ENCODE peak calls at places on chromosomes 11 and 22, in four cellular contexts. E, K, P and U are unnamed samples.

GRCh38 chr22:50544746-50545253 is 899 bp upstream of the KLHDC7B start:
- DNase-seq in K (no peak), E (no peak), P (no peak), U (no peak)

GRCh38 chr11:79018371-79018849 is 422.4 kb downstream of the TENM4 start:
- DNase-seq in K (no peak), E (no peak), P (no peak), U (no peak)

GRCh38 chr11:126433244-126433846 is 77.9 kb downstream of the ST3GAL4 start:
- DNase-seq in K (no peak), P (no peak), E (no peak), U (no peak)

GRCh38 chr22:45684169-45684568 is 12.5 kb downstream of the ATXN10 start:
- DNase-seq in K (no peak), P (no peak), E (no peak), U (no peak)

GRCh38 chr22:30955153-30955552 is 13.4 kb downstream of the MORC2 start:
- DNase-seq in K (no peak), P (no peak), E (no peak), U (no peak)

GRCh38 chr11:100689141-100689540 is 2.1 kb downstream of the ARHGAP42 start:
- DNase-seq in E (no peak), K (no peak), P (no peak), U (no peak)

GRCh38 chr11:40337118-40337517 is 1122.3 kb downstream of the LRRC4C start:
- DNase-seq in E (no peak), P (no peak), K (no peak), U (no peak)

GRCh38 chr11:76230392-76230791 is 24.1 kb upstream of the WNT11 start:
- DNase-seq in E (no peak), K (no peak), P (no peak), U (no peak)

GRCh38 chr11:130478204-130478701 is 29.8 kb downstream of the ADAMTS15 start:
- DNase-seq in E (no peak), P (no peak), K (no peak), U (peak; percentile 71)

GRCh38 chr11:119727523-119728081 is 1.4 kb downstream of the NECTIN1 start:
- DNase-seq in K (peak; percentile 47), E (no peak), P (peak; percentile 39), U (peak; percentile 51)

GRCh38 chr11:1570001-1570453 is 2.0 kb downstream of the DUSP8 start:
- DNase-seq in P (no peak), E (peak; percentile 25), K (no peak), U (no peak)

GRCh38 chr11:33994937-33995336 is 56.6 kb upstream of the CAPRIN1 start:
- DNase-seq in K (no peak), E (no peak), P (no peak), U (no peak)

GRCh38 chr22:46758098-46758497 is 4.4 kb upstream of the TBC1D22A start:
- DNase-seq in P (no peak), E (no peak), K (no peak), U (no peak)
- TF ChIP-seq NR3C1 in P (no peak), E (no peak), K (no peak), U (no peak)

GRCh38 chr11:61333638-61334433 is 808 bp downstream of the TKFC start:
- DNase-seq in P (no peak), K (no peak), E (no peak), U (no peak)

GRCh38 chr11:61335355-61335710 is 2.3 kb downstream of the TKFC start:
- DNase-seq in E (no peak), P (no peak), K (no peak), U (no peak)

GRCh38 chr11:61336171-61336935 is 3.3 kb downstream of the TKFC start:
- DNase-seq in P (peak; percentile 84), E (peak; percentile 76), K (peak; percentile 86), U (peak; percentile 83)

GRCh38 chr11:61332823-61333637 is at the start of the genes DDB1 and TKFC:
- DNase-seq in K (peak; percentile 99), E (peak; percentile 89), P (peak; percentile 94), U (peak; percentile 91)

DNA sequence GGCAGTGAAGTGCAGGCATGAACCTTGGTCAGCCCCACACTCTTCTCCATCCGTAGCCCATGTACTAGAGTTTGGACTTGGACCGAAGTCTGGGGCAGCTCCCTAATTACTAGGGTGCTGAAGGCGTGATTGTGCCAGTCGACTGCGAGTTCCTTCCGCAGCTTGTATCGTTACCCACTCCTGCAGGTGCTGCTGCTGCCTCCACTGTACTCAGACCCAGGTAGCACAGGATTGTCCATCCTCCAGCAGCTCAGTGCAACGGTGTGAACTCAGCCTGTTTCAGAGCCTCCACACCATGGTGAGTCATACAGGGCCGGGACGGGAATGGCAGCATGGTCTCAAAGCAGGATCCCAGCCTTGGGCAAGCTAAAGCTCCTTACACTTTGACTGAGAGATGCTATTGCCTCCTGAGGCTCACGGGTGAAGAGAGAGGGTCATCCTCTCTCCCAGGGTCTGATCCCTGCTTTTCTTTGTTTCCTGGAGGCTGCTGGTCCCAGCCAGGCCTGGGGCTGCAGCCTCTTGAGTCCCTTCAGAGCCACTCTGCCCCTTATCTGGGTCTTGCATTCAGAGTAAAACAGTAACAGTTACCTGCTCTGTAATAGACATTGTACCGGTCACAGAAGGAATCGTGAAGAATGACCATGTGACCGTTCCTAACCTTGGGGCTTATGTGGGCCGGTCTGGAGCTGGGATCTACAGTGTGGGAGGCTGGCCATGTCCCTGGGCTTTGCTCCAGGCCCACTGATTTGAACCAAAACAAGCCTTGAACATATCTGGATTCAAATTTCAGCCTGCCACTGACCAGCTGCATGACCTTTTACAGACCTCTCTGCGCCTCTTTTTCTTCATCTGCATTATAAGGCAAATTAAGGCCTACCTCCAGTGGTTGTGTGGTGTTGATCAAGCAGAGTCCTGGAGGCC is 1.7 kb downstream of the TKFC start:
- DNase-seq in P (no peak), K (no peak), E (peak; percentile 65), U (no peak)
- TF ChIP-seq NR3C1 in P (no peak), K (no peak), E (no peak), U (no peak)

DNA sequence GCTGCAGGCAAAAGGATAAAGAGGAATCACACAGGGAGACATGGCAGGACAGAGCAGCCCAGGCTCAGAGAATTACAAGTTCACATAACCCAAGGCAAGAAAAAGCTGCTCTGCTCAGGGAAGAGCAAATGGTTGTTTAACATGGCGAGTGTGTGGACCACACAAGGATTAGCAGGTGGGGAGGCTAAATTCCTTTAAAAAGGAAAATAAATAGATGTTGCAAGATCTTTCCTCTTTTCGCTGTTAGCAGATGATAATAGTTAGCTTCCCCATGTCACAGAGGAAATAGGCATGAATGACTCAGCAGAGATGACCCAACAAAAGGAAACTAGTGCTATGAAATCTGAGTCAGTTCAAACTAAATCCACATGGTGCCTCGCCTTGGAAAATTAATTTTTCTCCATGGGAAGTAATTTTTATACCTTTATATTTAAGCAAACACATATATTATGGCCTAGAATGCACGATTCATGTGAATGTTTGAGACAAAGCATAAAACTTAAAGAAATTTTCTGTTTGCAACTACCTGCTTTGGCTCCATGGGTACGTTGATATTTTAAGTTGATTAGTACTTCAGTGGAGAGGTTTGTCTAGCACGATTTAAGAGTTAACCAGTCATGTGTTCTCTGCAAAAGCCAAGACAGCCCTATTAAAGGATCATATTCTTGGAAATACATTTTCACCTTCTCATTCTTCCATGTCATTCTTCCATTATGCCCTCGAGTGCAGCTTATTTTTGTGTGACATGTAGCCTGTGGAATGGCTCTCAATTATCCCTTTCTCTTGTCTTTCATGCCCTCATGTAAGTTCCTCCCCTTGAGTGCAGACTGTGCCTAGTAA is 38.5 kb upstream of the FJX1 start:
- DNase-seq in P (peak; percentile 14), K (no peak), E (peak; percentile 62), U (peak; percentile 69)
- TF ChIP-seq NR3C1 in P (no peak), K (no peak), E (no peak), U (no peak)

DNA sequence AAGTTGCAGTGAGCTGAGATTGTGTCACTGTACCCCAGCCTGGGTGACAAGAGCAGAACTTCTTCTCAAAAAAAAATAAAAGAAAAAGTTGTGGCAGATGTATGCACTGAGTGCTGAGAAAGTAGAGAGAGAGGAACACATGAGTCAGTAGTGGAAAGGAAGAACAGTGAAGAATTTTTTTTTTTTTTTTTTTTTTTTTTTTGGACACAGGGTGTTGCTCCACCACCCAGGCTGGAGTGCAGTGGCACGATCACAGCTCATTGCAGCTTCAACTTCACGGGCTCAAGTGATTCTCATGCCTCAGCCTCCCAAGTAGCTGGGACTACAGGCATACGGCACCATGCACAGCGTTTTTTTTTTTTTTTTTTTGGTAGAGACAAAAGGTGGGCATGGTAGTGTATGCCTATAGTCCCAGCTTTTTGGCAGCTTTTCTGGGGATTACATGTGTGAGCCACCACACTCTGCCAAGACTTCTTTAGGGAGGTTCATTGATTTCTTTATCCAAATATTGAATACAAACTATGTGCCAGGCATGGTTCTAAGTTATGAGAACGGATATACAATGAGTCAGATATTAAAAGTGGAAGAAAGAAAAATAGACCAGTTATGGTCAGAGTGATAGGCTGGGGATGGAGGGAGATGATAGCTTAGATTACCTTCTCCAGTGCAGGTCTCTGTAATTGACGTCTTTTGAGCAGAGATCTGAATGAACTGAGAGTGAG is 62.0 kb downstream of the YAP1 start:
- DNase-seq in K (no peak), E (no peak), P (no peak), U (no peak)
- TF ChIP-seq NR3C1 in K (no peak), E (no peak), P (no peak), U (no peak)

GRCh38 chr11:45847908-45848316 is 637 bp downstream of the CRY2 start:
- DNase-seq in K (peak; percentile 51), E (peak; percentile 41), P (peak; percentile 64), U (peak; percentile 42)

GRCh38 chr11:45852712-45853101 is 5.4 kb downstream of the CRY2 start:
- DNase-seq in K (peak; percentile 39), P (no peak), E (no peak), U (no peak)

GRCh38 chr11:45852018-45852711 is 4.9 kb downstream of the CRY2 start:
- DNase-seq in E (no peak), K (peak; percentile 32), P (no peak), U (no peak)

GRCh38 chr11:45848654-45849081 is 1.4 kb downstream of the CRY2 start:
- DNase-seq in K (no peak), E (peak; percentile 78), P (no peak), U (no peak)

DNA sequence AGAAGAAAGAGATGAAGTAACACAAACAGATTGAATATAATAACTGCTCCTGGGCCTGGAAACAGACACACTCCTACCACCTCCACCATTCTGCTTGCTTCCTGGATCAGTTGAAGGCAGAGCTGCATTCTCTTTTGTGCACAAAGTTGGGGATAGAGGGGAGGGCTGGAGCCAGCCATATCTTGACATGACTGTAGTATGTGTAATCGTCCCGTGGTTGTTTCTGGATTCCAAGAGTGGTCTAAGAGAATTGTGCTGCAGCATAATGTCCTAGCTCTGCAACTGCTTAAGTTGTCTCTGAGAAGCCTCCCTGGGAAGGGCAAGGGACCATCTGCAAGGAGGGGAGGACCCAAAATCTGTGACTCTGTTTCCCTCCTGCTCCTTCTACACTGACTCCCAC is 3.2 kb downstream of the CRY2 start:
- DNase-seq in P (no peak), E (no peak), K (no peak), U (no peak)
- TF ChIP-seq NR3C1 in P (no peak), E (no peak), K (no peak), U (no peak)